ENCODE peak calls at places on chromosomes 12 and 14, in eight cellular contexts. R, K, P, X, Z, O, A and C are unnamed samples.

GRCh38 chr12:115949675-115950074 is 327.8 kb downstream of the MED13L start:
- DNase-seq in O (no peak), K (no peak), P (no peak), A (no peak), X (no peak), R (no peak), Z (no peak), C (no peak)

GRCh38 chr12:7383157-7383556 is 60.8 kb downstream of the CD163L1 start:
- DNase-seq in O (no peak), A (peak; percentile 84), P (no peak), Z (no peak), X (no peak), K (no peak), R (no peak), C (no peak)

GRCh38 chr14:99284254-99285004 is 12.4 kb upstream of the BCL11B start:
- DNase-seq in K (no peak), X (no peak), A (no peak), P (no peak), Z (no peak), R (no peak), O (no peak), C (no peak)

GRCh38 chr12:52147367-52147972 is 44.3 kb downstream of the KRT80 start:
- DNase-seq in K (peak; percentile 93), X (peak; percentile 99), R (peak; percentile 100), O (no peak), A (peak; percentile 83), Z (no peak), P (peak; percentile 93), C (peak; percentile 99)

GRCh38 chr12:109214131-109214530 is 95.0 kb downstream of the FOXN4 start:
- DNase-seq in P (no peak), K (no peak), Z (no peak), R (peak; percentile 21), A (no peak), X (no peak), O (no peak), C (no peak)

GRCh38 chr14:23454445-23454856 is 15.1 kb upstream of the NGDN start:
- DNase-seq in R (no peak), P (no peak), X (no peak), Z (no peak), O (no peak), K (peak; percentile 20), A (no peak), C (no peak)

GRCh38 chr14:104343294-104343625 is 204.9 kb downstream of the KIF26A start:
- DNase-seq in Z (no peak), R (no peak), A (no peak), X (no peak), O (no peak), K (no peak), P (no peak), C (no peak)

GRCh38 chr12:58787021-58787760 is 133.1 kb downstream of the LRIG3 start:
- DNase-seq in R (no peak), O (peak; percentile 44), P (no peak), X (peak; percentile 45), K (no peak), Z (no peak), A (no peak), C (no peak)

GRCh38 chr12:125069616-125070015 is 4.4 kb downstream of the AACS start:
- DNase-seq in K (no peak), Z (no peak), A (no peak), O (no peak), X (no peak), P (no peak), R (no peak), C (no peak)

GRCh38 chr12:125070661-125071390 is 5.6 kb downstream of the AACS start:
- DNase-seq in R (no peak), O (no peak), A (no peak), X (no peak), Z (no peak), P (no peak), K (no peak), C (no peak)

GRCh38 chr12:125068391-125068790 is 3.2 kb downstream of the AACS start:
- DNase-seq in K (no peak), Z (no peak), P (no peak), X (no peak), O (no peak), A (no peak), R (no peak), C (no peak)

GRCh38 chr12:125071456-125071855 is 6.2 kb downstream of the AACS start:
- DNase-seq in R (no peak), O (no peak), P (no peak), K (no peak), A (no peak), X (no peak), Z (no peak), C (no peak)

DNA sequence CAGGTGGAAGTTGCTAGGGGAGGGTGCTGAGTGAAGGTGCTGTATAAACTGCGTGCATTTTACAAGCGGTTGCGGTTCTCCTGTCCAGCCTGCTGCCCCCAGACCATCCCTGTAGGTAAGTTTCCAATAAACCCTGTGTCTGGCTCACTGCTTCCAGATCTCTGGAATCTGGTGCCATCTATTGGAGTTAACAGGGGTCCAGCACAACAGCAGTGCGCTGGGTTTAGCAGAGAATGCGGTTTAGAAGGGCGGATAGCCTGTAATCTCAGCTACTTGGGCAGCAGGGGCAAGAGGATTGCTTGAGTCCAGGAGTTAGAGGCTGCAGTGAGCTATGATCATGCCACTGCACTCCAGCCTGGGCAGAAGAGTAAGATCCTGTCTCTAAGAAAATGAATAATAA is 4.9 kb downstream of the AACS start:
- DNase-seq in O (no peak), R (peak; percentile 12), P (no peak), X (no peak), A (no peak), K (no peak), Z (no peak), C (no peak)
- TF ChIP-seq CTCF in O (no peak), R (no peak), P (no peak), X (no peak), A (no peak), K (no peak), Z (no peak), C (no peak)

GRCh38 chr12:66684222-66684621 is 5.3 kb upstream of the GRIP1 start:
- DNase-seq in K (no peak), A (no peak), Z (no peak), P (no peak), X (no peak), O (no peak), R (no peak), C (no peak)

GRCh38 chr12:66692170-66692569 is 13.3 kb upstream of the GRIP1 start:
- DNase-seq in P (no peak), O (no peak), R (no peak), Z (no peak), K (no peak), X (no peak), A (no peak), C (no peak)

GRCh38 chr12:66693901-66694513 is 15.1 kb upstream of the GRIP1 start:
- DNase-seq in Z (no peak), K (peak; percentile 39), X (peak; percentile 81), P (no peak), R (peak; percentile 64), A (peak; percentile 21), O (peak; percentile 16), C (peak; percentile 55)

GRCh38 chr12:66692986-66693385 is 14.1 kb upstream of the GRIP1 start:
- DNase-seq in Z (no peak), X (no peak), R (no peak), A (no peak), P (no peak), O (no peak), K (no peak), C (no peak)

DNA sequence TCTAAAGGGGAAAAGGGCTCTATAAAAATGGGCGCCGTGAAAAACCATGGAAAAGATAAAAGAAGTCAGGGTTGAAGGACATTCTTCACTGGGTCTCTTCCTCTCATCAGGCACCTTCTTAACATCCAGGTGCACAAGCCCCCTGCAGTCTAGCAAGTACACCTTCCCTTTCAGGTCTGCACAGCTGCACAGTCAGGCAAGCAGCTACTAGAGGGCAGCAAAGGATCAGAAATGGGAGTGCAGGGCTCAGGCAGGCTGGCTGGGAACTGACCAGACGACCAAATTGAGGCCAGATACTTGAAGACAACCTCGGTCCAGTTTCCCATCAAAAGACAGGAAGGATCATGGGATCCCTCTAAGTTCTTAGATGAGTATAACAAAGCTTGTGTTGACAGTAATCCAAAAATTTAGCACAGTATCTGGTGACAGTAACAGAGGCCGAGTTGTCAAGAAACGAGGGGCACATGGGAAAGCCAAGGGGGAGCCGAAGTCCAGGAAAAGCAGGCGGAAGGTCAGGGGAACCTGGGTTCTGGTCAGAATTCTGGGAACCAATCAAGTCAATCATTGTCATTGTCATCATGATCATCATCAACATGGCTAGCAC is 10.1 kb upstream of the GRIP1 start:
- DNase-seq in K (peak; percentile 57), A (peak; percentile 74), X (peak; percentile 27), O (peak; percentile 57), P (no peak), R (peak; percentile 25), Z (peak; percentile 62), C (peak; percentile 23)
- TF ChIP-seq CTCF in K (peak; percentile 51), A (peak; percentile 69), X (peak; percentile 37), O (peak; percentile 60), P (peak; percentile 10), R (peak; percentile 26), Z (peak; percentile 90), C (peak; percentile 61)

GRCh38 chr14:29521526-29522137 is 406.0 kb downstream of the PRKD1 start:
- DNase-seq in A (no peak), Z (no peak), K (no peak), P (no peak), X (peak; percentile 52), R (peak; percentile 2), O (peak; percentile 16), C (peak; percentile 2)
- TF ChIP-seq CTCF in A (no peak), Z (peak; percentile 59), K (peak; percentile 18), P (no peak), X (peak; percentile 56), R (peak; percentile 17), O (peak; percentile 44), C (peak; percentile 74)

GRCh38 chr14:72741836-72742681 is 151.8 kb downstream of the DPF3 start:
- DNase-seq in P (no peak), O (peak; percentile 52), K (no peak), Z (no peak), X (no peak), R (peak; percentile 18), A (no peak), C (no peak)

GRCh38 chr14:72740966-72741835 is 152.7 kb downstream of the DPF3 start:
- DNase-seq in K (no peak), Z (no peak), X (no peak), R (no peak), P (no peak), A (no peak), O (no peak), C (no peak)

GRCh38 chr14:72739446-72740405 is 154.2 kb downstream of the DPF3 start:
- DNase-seq in X (no peak), Z (no peak), R (no peak), P (no peak), A (no peak), K (no peak), O (no peak), C (no peak)

GRCh38 chr14:72742682-72743195 is 151.2 kb downstream of the DPF3 start:
- DNase-seq in A (no peak), Z (no peak), P (no peak), X (no peak), K (no peak), O (no peak), R (no peak), C (no peak)

DNA sequence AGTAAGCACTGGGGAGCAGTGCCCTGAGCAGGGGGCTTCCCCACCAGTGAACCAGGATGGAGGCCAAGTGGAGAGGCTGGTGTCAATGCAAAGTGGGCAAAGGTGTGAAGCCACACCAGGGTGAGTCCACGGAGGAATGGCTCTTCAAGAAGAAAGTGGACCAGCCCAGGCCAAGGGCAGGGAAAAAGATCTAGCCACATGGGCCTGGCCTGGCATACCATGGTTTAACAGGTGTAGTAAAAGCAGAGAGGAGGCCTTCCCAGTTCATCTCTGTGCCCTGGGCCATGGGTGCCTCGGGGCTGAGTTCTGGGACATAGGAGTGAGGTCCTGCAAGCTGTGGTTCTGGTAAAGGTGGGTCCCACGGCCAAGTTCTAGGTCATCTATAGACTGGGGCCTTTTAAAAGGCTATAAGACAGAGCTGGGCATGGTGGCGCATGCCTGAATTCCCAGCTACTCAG is 153.4 kb downstream of the DPF3 start:
- DNase-seq in Z (no peak), K (no peak), A (no peak), O (no peak), R (no peak), P (no peak), X (no peak), C (no peak)
- TF ChIP-seq CTCF in Z (no peak), K (no peak), A (no peak), O (no peak), R (no peak), P (no peak), X (no peak), C (no peak)